ENCODE peak calls at places on chromosomes 4 and X, in seven cellular contexts. One of them, this sample, is unnamed.

GRCh38 chr4:147683172-147683571 is 791 bp downstream of the PRMT9 start:
- DNase-seq in D341Med: peak
- DNase-seq in lung: no peak
- DNase-seq in RWPE1: peak
- DNase-seq in HFFc6: peak
- DNase-seq in cardiac muscle cell: peak
- DNase-seq in non-pigmented ciliary epithelial cell: no peak
- DNase-seq in this sample: peak

GRCh38 chrX:48046846-48047245 is 24.6 kb downstream of the ZNF630 start:
- DNase-seq in D341Med: no peak
- DNase-seq in lung: no peak
- DNase-seq in RWPE1: no peak
- DNase-seq in HFFc6: no peak
- DNase-seq in cardiac muscle cell: no peak
- DNase-seq in non-pigmented ciliary epithelial cell: no peak
- DNase-seq in this sample: no peak

GRCh38 chrX:103215768-103216085 is 819 bp downstream of the BEX4 start:
- DNase-seq in D341Med: peak
- DNase-seq in lung: no peak
- DNase-seq in RWPE1: no peak
- DNase-seq in HFFc6: no peak
- DNase-seq in cardiac muscle cell: no peak
- DNase-seq in non-pigmented ciliary epithelial cell: no peak
- DNase-seq in this sample: no peak

GRCh38 chr4:187124311-187124710 is 400.7 kb upstream of the FAT1 start:
- DNase-seq in D341Med: no peak
- DNase-seq in lung: no peak
- DNase-seq in RWPE1: no peak
- DNase-seq in HFFc6: no peak
- DNase-seq in cardiac muscle cell: no peak
- DNase-seq in non-pigmented ciliary epithelial cell: no peak
- DNase-seq in this sample: no peak

GRCh38 chr4:8366601-8367000 is 73.9 kb downstream of the ACOX3 start:
- DNase-seq in D341Med: no peak
- DNase-seq in lung: no peak
- DNase-seq in RWPE1: no peak
- DNase-seq in HFFc6: no peak
- DNase-seq in cardiac muscle cell: no peak
- DNase-seq in non-pigmented ciliary epithelial cell: no peak
- DNase-seq in this sample: no peak

GRCh38 chr4:3450643-3451042 is 8.9 kb downstream of the HGFAC start:
- DNase-seq in D341Med: no peak
- DNase-seq in lung: no peak
- DNase-seq in RWPE1: no peak
- DNase-seq in HFFc6: no peak
- DNase-seq in cardiac muscle cell: no peak
- DNase-seq in non-pigmented ciliary epithelial cell: no peak
- DNase-seq in this sample: no peak

GRCh38 chr4:17785858-17786257 is 4.4 kb upstream of the FAM184B start:
- DNase-seq in D341Med: no peak
- DNase-seq in lung: no peak
- DNase-seq in RWPE1: no peak
- DNase-seq in HFFc6: no peak
- DNase-seq in cardiac muscle cell: no peak
- DNase-seq in non-pigmented ciliary epithelial cell: no peak
- DNase-seq in this sample: peak

GRCh38 chrX:49627030-49627777 is 28.4 kb downstream of the GAGE1 start:
- DNase-seq in D341Med: no peak
- DNase-seq in lung: no peak
- DNase-seq in RWPE1: peak
- DNase-seq in HFFc6: no peak
- DNase-seq in cardiac muscle cell: no peak
- DNase-seq in non-pigmented ciliary epithelial cell: no peak
- DNase-seq in this sample: peak

GRCh38 chr4:142265536-142265935 is 580.6 kb downstream of the INPP4B start:
- DNase-seq in D341Med: no peak
- DNase-seq in lung: no peak
- DNase-seq in RWPE1: peak
- DNase-seq in HFFc6: peak
- DNase-seq in cardiac muscle cell: no peak
- DNase-seq in non-pigmented ciliary epithelial cell: no peak
- DNase-seq in this sample: peak

GRCh38 chr4:131288441-131288840 is 1860.7 kb upstream of the PCDH10 start:
- DNase-seq in D341Med: no peak
- DNase-seq in lung: no peak
- DNase-seq in RWPE1: no peak
- DNase-seq in HFFc6: no peak
- DNase-seq in cardiac muscle cell: no peak
- DNase-seq in non-pigmented ciliary epithelial cell: no peak
- DNase-seq in this sample: peak

GRCh38 chr4:44002368-44002767 is 446.2 kb downstream of the KCTD8 start:
- DNase-seq in D341Med: no peak
- DNase-seq in lung: no peak
- DNase-seq in RWPE1: no peak
- DNase-seq in HFFc6: no peak
- DNase-seq in cardiac muscle cell: peak
- DNase-seq in non-pigmented ciliary epithelial cell: no peak
- DNase-seq in this sample: no peak

GRCh38 chrX:11478036-11478435 is 184.8 kb downstream of the AMELX start:
- DNase-seq in D341Med: no peak
- DNase-seq in lung: no peak
- DNase-seq in RWPE1: no peak
- DNase-seq in HFFc6: no peak
- DNase-seq in cardiac muscle cell: no peak
- DNase-seq in non-pigmented ciliary epithelial cell: no peak
- DNase-seq in this sample: no peak

GRCh38 chrX:154047266-154047665 is 27.6 kb upstream of the IRAK1 start:
- DNase-seq in D341Med: no peak
- DNase-seq in lung: no peak
- DNase-seq in RWPE1: no peak
- DNase-seq in HFFc6: no peak
- DNase-seq in cardiac muscle cell: no peak
- DNase-seq in non-pigmented ciliary epithelial cell: no peak
- DNase-seq in this sample: no peak

GRCh38 chr4:60134106-60134505 is 1066.0 kb upstream of the ADGRL3 start:
- DNase-seq in D341Med: no peak
- DNase-seq in lung: no peak
- DNase-seq in RWPE1: no peak
- DNase-seq in HFFc6: no peak
- DNase-seq in cardiac muscle cell: no peak
- DNase-seq in non-pigmented ciliary epithelial cell: peak
- DNase-seq in this sample: no peak

GRCh38 chr4:54165011-54165410 is 64.1 kb upstream of the PDGFRA start:
- DNase-seq in D341Med: no peak
- DNase-seq in lung: no peak
- DNase-seq in RWPE1: no peak
- DNase-seq in HFFc6: no peak
- DNase-seq in cardiac muscle cell: no peak
- DNase-seq in non-pigmented ciliary epithelial cell: no peak
- DNase-seq in this sample: no peak

GRCh38 chr4:182192511-182193181 is 50.6 kb upstream of the TENM3 start:
- DNase-seq in D341Med: no peak
- DNase-seq in lung: no peak
- DNase-seq in RWPE1: peak
- DNase-seq in HFFc6: peak
- DNase-seq in cardiac muscle cell: no peak
- DNase-seq in non-pigmented ciliary epithelial cell: no peak
- DNase-seq in this sample: no peak

GRCh38 chr4:159390648-159391047 is 287.8 kb downstream of the RAPGEF2 start:
- DNase-seq in D341Med: no peak
- DNase-seq in lung: no peak
- DNase-seq in RWPE1: peak
- DNase-seq in HFFc6: peak
- DNase-seq in cardiac muscle cell: no peak
- DNase-seq in non-pigmented ciliary epithelial cell: peak
- DNase-seq in this sample: peak